ENCODE peak calls at places on chromosome 9, in eight cellular contexts. C, O, P, N, M, T, E and H are unnamed samples.

GRCh38 chr9:132552041-132552440 is 30.4 kb upstream of the BARHL1 start:
- DNase-seq in P (no peak), O (no peak), T (no peak), M (no peak), E (no peak), C (no peak), N (no peak), H (no peak)

GRCh38 chr9:105127863-105128220 is 116.6 kb upstream of the SLC44A1 start:
- DNase-seq in E (peak; percentile 81), P (peak; percentile 3), N (no peak), M (no peak), O (peak; percentile 84), C (peak; percentile 55), T (no peak), H (no peak)

GRCh38 chr9:69817202-69817601 is 3.4 kb upstream of the CFAP95 start:
- DNase-seq in C (no peak), O (no peak), T (no peak), N (no peak), M (no peak), P (no peak), E (no peak), H (no peak)

GRCh38 chr9:93568169-93568568 is 8.2 kb upstream of the PHF2 start:
- DNase-seq in O (no peak), M (no peak), P (no peak), C (no peak), T (no peak), E (no peak), N (no peak), H (no peak)

GRCh38 chr9:79477955-79478751 is 93.6 kb upstream of the TLE4 start:
- DNase-seq in M (peak; percentile 24), T (peak; percentile 33), C (peak; percentile 52), O (peak; percentile 15), E (peak; percentile 38), P (no peak), N (no peak), H (no peak)

GRCh38 chr9:38389313-38389712 is 3.2 kb upstream of the ALDH1B1 start:
- DNase-seq in N (no peak), E (peak; percentile 35), O (no peak), T (no peak), C (peak; percentile 32), P (no peak), M (no peak), H (no peak)

GRCh38 chr9:99918134-99918533 is 11.7 kb downstream of the STX17 start:
- DNase-seq in O (no peak), C (no peak), N (no peak), M (no peak), P (no peak), T (no peak), E (no peak), H (no peak)

GRCh38 chr9:1939926-1940368 is 75.2 kb upstream of the SMARCA2 start:
- DNase-seq in C (no peak), O (peak; percentile 48), N (peak; percentile 17), P (peak; percentile 20), E (peak; percentile 11), M (no peak), T (peak; percentile 56), H (peak; percentile 48)

GRCh38 chr9:19127881-19128719 is 808 bp upstream of the PLIN2 start:
- DNase-seq in M (peak; percentile 32), P (no peak), C (peak; percentile 73), N (no peak), O (no peak), T (peak; percentile 23), E (peak; percentile 58), H (no peak)

GRCh38 chr9:135053133-135053532 is 34.3 kb upstream of the OLFM1 start:
- DNase-seq in C (no peak), T (no peak), O (no peak), N (no peak), E (no peak), M (no peak), P (no peak), H (no peak)

GRCh38 chr9:130985606-130986162 is 23.3 kb upstream of the LAMC3 start:
- DNase-seq in C (no peak), O (no peak), N (no peak), P (no peak), T (no peak), M (no peak), E (no peak), H (no peak)

GRCh38 chr9:116166713-116167112 is 13.1 kb downstream of the PAPPA start:
- DNase-seq in M (no peak), N (no peak), C (no peak), E (no peak), O (no peak), T (no peak), P (no peak), H (no peak)

GRCh38 chr9:1701113-1701512 is 314.0 kb upstream of the SMARCA2 start:
- DNase-seq in T (no peak), O (no peak), N (no peak), C (no peak), P (no peak), E (no peak), M (no peak), H (peak; percentile 4)

GRCh38 chr9:130181645-130182044 is 9.4 kb downstream of the NCS1 start:
- DNase-seq in N (no peak), O (no peak), C (no peak), T (peak; percentile 75), E (no peak), P (no peak), M (no peak), H (no peak)

GRCh38 chr9:15115041-15115440 is 192.0 kb downstream of the TTC39B start:
- DNase-seq in P (no peak), C (no peak), M (no peak), O (no peak), N (no peak), T (no peak), E (no peak), H (no peak)

GRCh38 chr9:131217321-131218031 is 58.8 kb downstream of the FAM78A start:
- DNase-seq in M (no peak), N (no peak), P (no peak), C (no peak), E (no peak), T (no peak), O (no peak), H (no peak)

GRCh38 chr9:104247899-104248460 is 153.9 kb downstream of the SMC2 start:
- DNase-seq in T (no peak), P (no peak), E (peak; percentile 53), N (no peak), O (no peak), C (no peak), M (no peak), H (no peak)

GRCh38 chr9:104099630-104100029 is 5.5 kb downstream of the SMC2 start:
- DNase-seq in M (no peak), O (no peak), C (no peak), P (no peak), N (no peak), E (no peak), T (no peak), H (no peak)

GRCh38 chr9:70258692-70259511 is at the start of gene SMC5:
- DNase-seq in C (peak; percentile 91), O (peak; percentile 92), M (peak; percentile 82), T (peak; percentile 90), P (peak; percentile 77), N (peak; percentile 74), E (peak; percentile 95), H (peak; percentile 69)

GRCh38 chr9:88388886-88389617 is 808 bp downstream of the SPIN1 start:
- DNase-seq in N (peak; percentile 61), T (peak; percentile 52), O (no peak), C (peak; percentile 92), M (peak; percentile 63), P (no peak), E (peak; percentile 76), H (peak; percentile 64)

GRCh38 chr9:37337301-37337905 is 85.1 kb upstream of the GRHPR start:
- DNase-seq in O (no peak), N (no peak), T (no peak), M (no peak), C (no peak), P (no peak), E (no peak), H (no peak)

GRCh38 chr9:126421567-126422428 is 95.2 kb downstream of the MVB12B start:
- DNase-seq in C (no peak), M (no peak), E (no peak), P (no peak), O (no peak), N (no peak), T (peak; percentile 28), H (no peak)

GRCh38 chr9:15240927-15241326 is 66.1 kb downstream of the TTC39B start:
- DNase-seq in M (no peak), P (no peak), C (no peak), N (no peak), T (no peak), E (no peak), O (no peak), H (no peak)

GRCh38 chr9:99038396-99038795 is 66.5 kb upstream of the TGFBR1 start:
- DNase-seq in O (no peak), C (no peak), M (no peak), N (no peak), E (no peak), P (no peak), T (no peak), H (no peak)

GRCh38 chr9:124869986-124870560 is 8.1 kb downstream of the ARPC5L start:
- DNase-seq in N (no peak), P (peak; percentile 75), O (peak; percentile 75), T (peak; percentile 46), M (no peak), E (peak; percentile 49), C (peak; percentile 52), H (peak; percentile 65)

GRCh38 chr9:33167949-33168535 is 906 bp upstream of the B4GALT1 start:
- DNase-seq in P (no peak), M (no peak), C (no peak), N (no peak), E (no peak), O (no peak), T (no peak), H (no peak)

GRCh38 chr9:129773262-129774048 is 20.6 kb upstream of the PTGES start:
- DNase-seq in N (peak; percentile 76), T (peak; percentile 84), O (no peak), P (no peak), C (peak; percentile 90), E (peak; percentile 83), M (no peak), H (no peak)

GRCh38 chr9:114432323-114433067 is 44.7 kb upstream of the AKNA start:
- DNase-seq in N (no peak), M (no peak), E (no peak), T (no peak), P (no peak), C (no peak), O (no peak), H (no peak)

GRCh38 chr9:122394265-122395242 is 23.7 kb downstream of the PTGS1 start:
- DNase-seq in C (peak; percentile 58), O (no peak), M (no peak), P (no peak), T (peak; percentile 48), E (peak; percentile 89), N (no peak), H (no peak)

GRCh38 chr9:111759762-111760639 is 34.7 kb downstream of the SHOC1 start:
- DNase-seq in T (peak; percentile 77), P (peak; percentile 5), E (peak; percentile 94), O (peak; percentile 69), N (peak; percentile 41), M (peak; percentile 36), C (peak; percentile 90), H (peak; percentile 25)

GRCh38 chr9:81312346-81312745 is 377.0 kb downstream of the TLE1 start:
- DNase-seq in E (peak; percentile 13), M (no peak), T (no peak), N (no peak), O (no peak), P (no peak), C (no peak), H (peak; percentile 2)

GRCh38 chr9:114691046-114691955 is 9.3 kb upstream of the TEX48 start:
- DNase-seq in T (no peak), N (peak; percentile 78), P (peak; percentile 53), M (no peak), C (peak; percentile 88), O (peak; percentile 68), E (peak; percentile 70), H (no peak)

GRCh38 chr9:87140605-87141109 is 193.4 kb upstream of the GAS1 start:
- DNase-seq in N (no peak), C (no peak), P (no peak), O (no peak), E (no peak), M (no peak), T (no peak), H (no peak)